ENCODE peak calls at places on chromosomes 16 and 17, in four cellular contexts. One of them, this sample, is unnamed.

GRCh38 chr17:9837551-9838471 is 12.1 kb downstream of the GLP2R start:
- DNase-seq in A549: peak; percentile 90
- DNase-seq in gastrocnemius medialis: no peak
- DNase-seq in right lobe of liver: no peak
- DNase-seq in this sample: peak; percentile 78

GRCh38 chr16:27721548-27722265 is 171.8 kb downstream of the KATNIP start:
- DNase-seq in A549: no peak
- DNase-seq in right lobe of liver: no peak
- DNase-seq in gastrocnemius medialis: peak; percentile 44
- DNase-seq in this sample: peak; percentile 77

GRCh38 chr16:30555848-30556473 is 2.2 kb downstream of the ZNF764 start:
- DNase-seq in right lobe of liver: no peak
- DNase-seq in gastrocnemius medialis: peak; percentile 44
- DNase-seq in A549: no peak
- DNase-seq in this sample: no peak

GRCh38 chr17:37742762-37743611 is 1.9 kb downstream of the HNF1B start:
- DNase-seq in gastrocnemius medialis: no peak
- DNase-seq in A549: peak; percentile 55
- DNase-seq in right lobe of liver: no peak
- DNase-seq in this sample: no peak

GRCh38 chr16:87541004-87541881 is 48.4 kb upstream of the ZCCHC14 start:
- DNase-seq in gastrocnemius medialis: no peak
- DNase-seq in right lobe of liver: peak; percentile 77
- DNase-seq in A549: no peak
- DNase-seq in this sample: peak; percentile 80

GRCh38 chr17:67281053-67281452 is 36.1 kb upstream of the HELZ start:
- DNase-seq in right lobe of liver: no peak
- DNase-seq in A549: no peak
- DNase-seq in gastrocnemius medialis: no peak
- DNase-seq in this sample: no peak

GRCh38 chr16:52293209-52293608 is 253.7 kb downstream of the TOX3 start:
- DNase-seq in gastrocnemius medialis: no peak
- DNase-seq in A549: no peak
- DNase-seq in right lobe of liver: no peak
- DNase-seq in this sample: no peak

GRCh38 chr17:50123649-50124349 is 6.2 kb downstream of the SAMD14 start:
- DNase-seq in A549: no peak
- DNase-seq in gastrocnemius medialis: no peak
- DNase-seq in right lobe of liver: no peak
- DNase-seq in this sample: no peak

GRCh38 chr16:54287018-54287757 is 601 bp upstream of the IRX3 start:
- DNase-seq in gastrocnemius medialis: no peak
- DNase-seq in A549: no peak
- DNase-seq in right lobe of liver: no peak
- DNase-seq in this sample: no peak

GRCh38 chr17:79159926-79160325 is 85.3 kb downstream of the ENGASE start:
- DNase-seq in right lobe of liver: no peak
- DNase-seq in A549: no peak
- DNase-seq in gastrocnemius medialis: no peak
- DNase-seq in this sample: no peak

GRCh38 chr17:4940625-4941021 is 555 bp downstream of the RNF167 start:
- DNase-seq in gastrocnemius medialis: no peak
- DNase-seq in A549: no peak
- DNase-seq in right lobe of liver: no peak
- DNase-seq in this sample: no peak

GRCh38 chr17:29177541-29177870 is 2.7 kb downstream of the MYO18A start:
- DNase-seq in A549: no peak
- DNase-seq in gastrocnemius medialis: no peak
- DNase-seq in right lobe of liver: no peak
- DNase-seq in this sample: no peak

GRCh38 chr16:336269-336668 is 16.3 kb downstream of the AXIN1 start:
- DNase-seq in A549: no peak
- DNase-seq in right lobe of liver: no peak
- DNase-seq in gastrocnemius medialis: no peak
- DNase-seq in this sample: no peak

GRCh38 chr16:339680-340079 is 12.8 kb downstream of the AXIN1 start:
- DNase-seq in A549: no peak
- DNase-seq in gastrocnemius medialis: no peak
- DNase-seq in right lobe of liver: no peak
- DNase-seq in this sample: peak; percentile 38

GRCh38 chr16:337437-337836 is 15.1 kb downstream of the AXIN1 start:
- DNase-seq in gastrocnemius medialis: no peak
- DNase-seq in right lobe of liver: no peak
- DNase-seq in A549: no peak
- DNase-seq in this sample: no peak

GRCh38 chr16:340370-341091 is 12.0 kb downstream of the AXIN1 start:
- DNase-seq in A549: no peak
- DNase-seq in right lobe of liver: no peak
- DNase-seq in gastrocnemius medialis: no peak
- DNase-seq in this sample: no peak

GRCh38 chr16:337975-338575 is 14.4 kb downstream of the AXIN1 start:
- DNase-seq in gastrocnemius medialis: no peak
- DNase-seq in A549: no peak
- DNase-seq in right lobe of liver: no peak
- DNase-seq in this sample: peak; percentile 53
- TF ChIP-seq POLR2A in gastrocnemius medialis: no peak
- TF ChIP-seq POLR2A in A549: no peak
- TF ChIP-seq POLR2A in right lobe of liver: no peak
- TF ChIP-seq POLR2A in this sample: no peak

GRCh38 chr16:58026705-58027340 is 1.3 kb downstream of the MMP15 start:
- DNase-seq in A549: peak; percentile 26
- DNase-seq in right lobe of liver: peak; percentile 65
- DNase-seq in gastrocnemius medialis: no peak
- DNase-seq in this sample: no peak

GRCh38 chr16:58028541-58029070 is 3.1 kb downstream of the MMP15 start:
- DNase-seq in gastrocnemius medialis: no peak
- DNase-seq in right lobe of liver: peak; percentile 53
- DNase-seq in A549: no peak
- DNase-seq in this sample: no peak

GRCh38 chr16:58028168-58028455 is 2.6 kb downstream of the MMP15 start:
- DNase-seq in A549: no peak
- DNase-seq in gastrocnemius medialis: no peak
- DNase-seq in right lobe of liver: no peak
- DNase-seq in this sample: no peak

GRCh38 chr16:58026139-58026704 is 668 bp downstream of the MMP15 start:
- DNase-seq in gastrocnemius medialis: peak; percentile 34
- DNase-seq in right lobe of liver: peak; percentile 79
- DNase-seq in A549: peak; percentile 56
- DNase-seq in this sample: peak; percentile 77

GRCh38 chr16:58027341-58028167 is 2.0 kb downstream of the MMP15 start:
- DNase-seq in gastrocnemius medialis: no peak
- DNase-seq in A549: peak; percentile 74
- DNase-seq in right lobe of liver: peak; percentile 77
- DNase-seq in this sample: peak; percentile 86
- TF ChIP-seq POLR2A in gastrocnemius medialis: no peak
- TF ChIP-seq POLR2A in A549: no peak
- TF ChIP-seq POLR2A in right lobe of liver: peak; percentile 59
- TF ChIP-seq POLR2A in this sample: peak; percentile 40

DNA sequence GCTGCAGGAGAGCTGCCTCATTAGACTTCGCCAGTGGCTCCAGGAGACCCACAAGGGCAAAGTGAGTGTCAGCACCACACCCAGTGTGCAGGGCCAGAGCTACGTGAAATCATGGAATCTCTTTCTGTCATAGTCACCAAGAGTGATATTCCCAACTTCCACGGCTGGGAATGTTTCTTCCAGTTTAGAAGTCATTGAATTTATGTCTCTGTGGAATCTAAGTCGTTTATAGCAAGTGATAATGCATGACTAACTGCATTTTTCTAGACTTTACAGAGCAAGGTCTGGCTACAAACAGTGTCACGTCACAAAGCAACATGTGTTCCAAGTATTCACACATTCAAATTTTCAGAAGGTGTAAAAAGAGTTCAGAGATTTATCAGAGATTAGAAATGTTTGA is 55.5 kb downstream of the SEC14L1 start:
- DNase-seq in gastrocnemius medialis: no peak
- DNase-seq in A549: no peak
- DNase-seq in right lobe of liver: no peak
- DNase-seq in this sample: no peak
- TF ChIP-seq POLR2A in gastrocnemius medialis: no peak
- TF ChIP-seq POLR2A in A549: no peak
- TF ChIP-seq POLR2A in right lobe of liver: no peak
- TF ChIP-seq POLR2A in this sample: no peak

GRCh38 chr16:67893791-67894399 is 841 bp downstream of the PSKH1 start:
- DNase-seq in A549: no peak
- DNase-seq in gastrocnemius medialis: no peak
- DNase-seq in right lobe of liver: no peak
- DNase-seq in this sample: no peak
- TF ChIP-seq POLR2A in A549: no peak
- TF ChIP-seq POLR2A in gastrocnemius medialis: no peak
- TF ChIP-seq POLR2A in right lobe of liver: no peak
- TF ChIP-seq POLR2A in this sample: no peak

GRCh38 chr17:36722121-36722902 is 120.9 kb downstream of the MRM1 start:
- DNase-seq in right lobe of liver: peak; percentile 70
- DNase-seq in gastrocnemius medialis: no peak
- DNase-seq in A549: no peak
- DNase-seq in this sample: peak; percentile 83
- TF ChIP-seq POLR2A in right lobe of liver: no peak
- TF ChIP-seq POLR2A in gastrocnemius medialis: no peak
- TF ChIP-seq POLR2A in A549: peak; percentile 7
- TF ChIP-seq POLR2A in this sample: peak; percentile 13

This sample was measured in heart left ventricle.